ENCODE peak calls at places on chromosomes 2 and 18, in nine cellular contexts. One of them, this sample, is unnamed.

GRCh38 chr2:143705108-143705686 is 576.0 kb downstream of the ARHGAP15 start:
- DNase-seq in lung: no peak
- DNase-seq in nephron progenitor cell: no peak
- DNase-seq in mesothelial cell of epicardium: no peak
- DNase-seq in HFF-Myc: no peak
- DNase-seq in neural crest cell: no peak
- DNase-seq in psoas muscle: no peak
- DNase-seq in AG09319: no peak
- DNase-seq in HCT116: no peak
- DNase-seq in this sample: peak; percentile 38

GRCh38 chr2:237205551-237205950 is 119.9 kb downstream of the COPS8 start:
- DNase-seq in lung: no peak
- DNase-seq in nephron progenitor cell: no peak
- DNase-seq in mesothelial cell of epicardium: no peak
- DNase-seq in HFF-Myc: no peak
- DNase-seq in neural crest cell: no peak
- DNase-seq in psoas muscle: no peak
- DNase-seq in AG09319: no peak
- DNase-seq in HCT116: no peak
- DNase-seq in this sample: no peak

GRCh38 chr2:14492920-14493503 is 139.5 kb upstream of the LRATD1 start:
- DNase-seq in lung: no peak
- DNase-seq in nephron progenitor cell: no peak
- DNase-seq in mesothelial cell of epicardium: no peak
- DNase-seq in HFF-Myc: peak; percentile 69
- DNase-seq in neural crest cell: no peak
- DNase-seq in psoas muscle: no peak
- DNase-seq in AG09319: peak; percentile 23
- DNase-seq in HCT116: no peak
- DNase-seq in this sample: peak; percentile 74

GRCh38 chr18:48824231-48824970 is 126.4 kb downstream of the SMAD7 start:
- DNase-seq in lung: no peak
- DNase-seq in nephron progenitor cell: no peak
- DNase-seq in mesothelial cell of epicardium: no peak
- DNase-seq in HFF-Myc: no peak
- DNase-seq in neural crest cell: no peak
- DNase-seq in psoas muscle: no peak
- DNase-seq in AG09319: no peak
- DNase-seq in HCT116: no peak
- DNase-seq in this sample: no peak

GRCh38 chr2:43225788-43226557 is 433 bp downstream of the ZFP36L2 start:
- DNase-seq in lung: peak; percentile 71
- DNase-seq in nephron progenitor cell: peak; percentile 70
- DNase-seq in mesothelial cell of epicardium: peak; percentile 50
- DNase-seq in HFF-Myc: no peak
- DNase-seq in neural crest cell: peak; percentile 68
- DNase-seq in psoas muscle: peak; percentile 79
- DNase-seq in AG09319: no peak
- DNase-seq in HCT116: no peak
- DNase-seq in this sample: no peak

GRCh38 chr2:101781730-101782426 is 84.4 kb downstream of the MAP4K4 start:
- DNase-seq in lung: no peak
- DNase-seq in nephron progenitor cell: no peak
- DNase-seq in mesothelial cell of epicardium: no peak
- DNase-seq in HFF-Myc: no peak
- DNase-seq in neural crest cell: no peak
- DNase-seq in psoas muscle: no peak
- DNase-seq in AG09319: no peak
- DNase-seq in HCT116: no peak
- DNase-seq in this sample: no peak

GRCh38 chr2:239661334-239662312 is 260.8 kb upstream of the HDAC4 start:
- DNase-seq in lung: no peak
- DNase-seq in nephron progenitor cell: no peak
- DNase-seq in mesothelial cell of epicardium: no peak
- DNase-seq in HFF-Myc: no peak
- DNase-seq in neural crest cell: no peak
- DNase-seq in psoas muscle: no peak
- DNase-seq in AG09319: no peak
- DNase-seq in HCT116: no peak
- DNase-seq in this sample: no peak

GRCh38 chr2:71932780-71933466 is 214.7 kb downstream of the CYP26B1 start:
- DNase-seq in lung: peak; percentile 25
- DNase-seq in nephron progenitor cell: no peak
- DNase-seq in mesothelial cell of epicardium: no peak
- DNase-seq in HFF-Myc: no peak
- DNase-seq in neural crest cell: no peak
- DNase-seq in psoas muscle: no peak
- DNase-seq in AG09319: no peak
- DNase-seq in HCT116: no peak
- DNase-seq in this sample: no peak

GRCh38 chr2:73983322-73984202 is 1.1 kb upstream of the TET3 start:
- DNase-seq in lung: peak; percentile 93
- DNase-seq in nephron progenitor cell: peak; percentile 31
- DNase-seq in mesothelial cell of epicardium: peak; percentile 82
- DNase-seq in HFF-Myc: no peak
- DNase-seq in neural crest cell: peak; percentile 11
- DNase-seq in psoas muscle: no peak
- DNase-seq in AG09319: no peak
- DNase-seq in HCT116: peak; percentile 88
- DNase-seq in this sample: no peak

GRCh38 chr2:22879009-22879863 is 505.7 kb upstream of the KLHL29 start:
- DNase-seq in lung: no peak
- DNase-seq in nephron progenitor cell: no peak
- DNase-seq in mesothelial cell of epicardium: no peak
- DNase-seq in HFF-Myc: no peak
- DNase-seq in neural crest cell: no peak
- DNase-seq in psoas muscle: no peak
- DNase-seq in AG09319: no peak
- DNase-seq in HCT116: no peak
- DNase-seq in this sample: no peak

GRCh38 chr18:26574958-26575864 is 26.9 kb upstream of the KCTD1 start:
- DNase-seq in lung: peak; percentile 55
- DNase-seq in nephron progenitor cell: peak; percentile 49
- DNase-seq in mesothelial cell of epicardium: no peak
- DNase-seq in HFF-Myc: peak; percentile 3
- DNase-seq in neural crest cell: peak; percentile 26
- DNase-seq in psoas muscle: peak; percentile 36
- DNase-seq in AG09319: peak; percentile 15
- DNase-seq in HCT116: no peak
- DNase-seq in this sample: peak; percentile 84

GRCh38 chr2:130756721-130757195 is 1.4 kb downstream of the AMER3 start:
- DNase-seq in lung: no peak
- DNase-seq in nephron progenitor cell: no peak
- DNase-seq in mesothelial cell of epicardium: no peak
- DNase-seq in HFF-Myc: no peak
- DNase-seq in neural crest cell: no peak
- DNase-seq in psoas muscle: no peak
- DNase-seq in AG09319: no peak
- DNase-seq in HCT116: no peak
- DNase-seq in this sample: no peak

GRCh38 chr2:70558195-70558808 is 4.7 kb upstream of the TGFA start:
- DNase-seq in lung: no peak
- DNase-seq in nephron progenitor cell: no peak
- DNase-seq in mesothelial cell of epicardium: no peak
- DNase-seq in HFF-Myc: no peak
- DNase-seq in neural crest cell: no peak
- DNase-seq in psoas muscle: no peak
- DNase-seq in AG09319: no peak
- DNase-seq in HCT116: no peak
- DNase-seq in this sample: no peak

GRCh38 chr2:74566423-74567085 is 12.0 kb downstream of the DOK1 start:
- DNase-seq in lung: no peak
- DNase-seq in nephron progenitor cell: no peak
- DNase-seq in mesothelial cell of epicardium: no peak
- DNase-seq in HFF-Myc: peak; percentile 84
- DNase-seq in neural crest cell: no peak
- DNase-seq in psoas muscle: no peak
- DNase-seq in AG09319: peak; percentile 91
- DNase-seq in HCT116: no peak
- DNase-seq in this sample: peak; percentile 93

GRCh38 chr2:5748941-5749731 is 57.0 kb downstream of the SOX11 start:
- DNase-seq in lung: no peak
- DNase-seq in nephron progenitor cell: no peak
- DNase-seq in mesothelial cell of epicardium: no peak
- DNase-seq in HFF-Myc: no peak
- DNase-seq in neural crest cell: no peak
- DNase-seq in psoas muscle: no peak
- DNase-seq in AG09319: no peak
- DNase-seq in HCT116: no peak
- DNase-seq in this sample: no peak
- TF ChIP-seq CTCF in lung: no peak
- TF ChIP-seq CTCF in nephron progenitor cell: no peak
- TF ChIP-seq CTCF in mesothelial cell of epicardium: no peak
- TF ChIP-seq CTCF in HFF-Myc: no peak
- TF ChIP-seq CTCF in neural crest cell: no peak
- TF ChIP-seq CTCF in psoas muscle: no peak
- TF ChIP-seq CTCF in AG09319: no peak
- TF ChIP-seq CTCF in HCT116: no peak
- TF ChIP-seq CTCF in this sample: no peak

DNA sequence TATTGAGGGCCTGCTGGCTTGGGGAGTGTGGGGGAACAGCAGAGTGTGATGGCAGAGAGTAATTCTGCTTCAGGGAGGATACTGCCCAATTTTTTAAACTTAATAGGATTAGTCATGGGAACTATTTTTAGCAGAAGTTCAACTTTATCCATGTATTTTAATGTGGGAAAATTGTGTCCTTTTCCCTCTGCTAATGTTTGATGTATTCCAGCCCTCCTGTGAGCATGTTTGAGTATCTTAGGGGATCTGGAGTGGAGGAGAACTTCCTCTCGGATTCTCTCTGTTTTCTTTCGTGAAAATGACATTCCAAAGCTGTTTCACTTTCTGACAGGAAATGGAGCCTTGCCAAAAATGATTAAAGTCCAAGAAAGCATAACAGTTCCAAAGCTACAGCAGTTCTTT is 418.4 kb upstream of the ZEB2 start:
- DNase-seq in lung: no peak
- DNase-seq in nephron progenitor cell: no peak
- DNase-seq in mesothelial cell of epicardium: no peak
- DNase-seq in HFF-Myc: no peak
- DNase-seq in neural crest cell: no peak
- DNase-seq in psoas muscle: no peak
- DNase-seq in AG09319: no peak
- DNase-seq in HCT116: no peak
- DNase-seq in this sample: peak; percentile 66
- TF ChIP-seq CTCF in lung: no peak
- TF ChIP-seq CTCF in nephron progenitor cell: no peak
- TF ChIP-seq CTCF in mesothelial cell of epicardium: no peak
- TF ChIP-seq CTCF in HFF-Myc: no peak
- TF ChIP-seq CTCF in neural crest cell: no peak
- TF ChIP-seq CTCF in psoas muscle: no peak
- TF ChIP-seq CTCF in AG09319: no peak
- TF ChIP-seq CTCF in HCT116: no peak
- TF ChIP-seq CTCF in this sample: no peak

GRCh38 chr2:96927420-96928171 is 57.7 kb upstream of the SEMA4C start:
- DNase-seq in lung: peak; percentile 46
- DNase-seq in nephron progenitor cell: peak; percentile 38
- DNase-seq in mesothelial cell of epicardium: no peak
- DNase-seq in HFF-Myc: no peak
- DNase-seq in neural crest cell: no peak
- DNase-seq in psoas muscle: peak; percentile 63
- DNase-seq in AG09319: no peak
- DNase-seq in HCT116: no peak
- DNase-seq in this sample: no peak
- TF ChIP-seq CTCF in lung: no peak
- TF ChIP-seq CTCF in nephron progenitor cell: no peak
- TF ChIP-seq CTCF in mesothelial cell of epicardium: no peak
- TF ChIP-seq CTCF in HFF-Myc: no peak
- TF ChIP-seq CTCF in neural crest cell: peak; percentile 15
- TF ChIP-seq CTCF in psoas muscle: peak; percentile 29
- TF ChIP-seq CTCF in AG09319: no peak
- TF ChIP-seq CTCF in HCT116: no peak
- TF ChIP-seq CTCF in this sample: no peak

GRCh38 chr2:220167956-220168355 is 540.5 kb downstream of the SLC4A3 start:
- DNase-seq in lung: no peak
- DNase-seq in nephron progenitor cell: no peak
- DNase-seq in mesothelial cell of epicardium: no peak
- DNase-seq in HFF-Myc: no peak
- DNase-seq in neural crest cell: no peak
- DNase-seq in psoas muscle: no peak
- DNase-seq in AG09319: no peak
- DNase-seq in HCT116: no peak
- DNase-seq in this sample: no peak

GRCh38 chr2:220166616-220167015 is 539.2 kb downstream of the SLC4A3 start:
- DNase-seq in lung: no peak
- DNase-seq in nephron progenitor cell: no peak
- DNase-seq in mesothelial cell of epicardium: no peak
- DNase-seq in HFF-Myc: no peak
- DNase-seq in neural crest cell: no peak
- DNase-seq in psoas muscle: no peak
- DNase-seq in AG09319: no peak
- DNase-seq in HCT116: no peak
- DNase-seq in this sample: no peak

GRCh38 chr2:220163486-220163885 is 536.1 kb downstream of the SLC4A3 start:
- DNase-seq in lung: no peak
- DNase-seq in nephron progenitor cell: no peak
- DNase-seq in mesothelial cell of epicardium: no peak
- DNase-seq in HFF-Myc: no peak
- DNase-seq in neural crest cell: no peak
- DNase-seq in psoas muscle: no peak
- DNase-seq in AG09319: no peak
- DNase-seq in HCT116: no peak
- DNase-seq in this sample: no peak

GRCh38 chr2:220162320-220162719 is 534.9 kb downstream of the SLC4A3 start:
- DNase-seq in lung: no peak
- DNase-seq in nephron progenitor cell: no peak
- DNase-seq in mesothelial cell of epicardium: no peak
- DNase-seq in HFF-Myc: no peak
- DNase-seq in neural crest cell: no peak
- DNase-seq in psoas muscle: no peak
- DNase-seq in AG09319: peak; percentile 10
- DNase-seq in HCT116: no peak
- DNase-seq in this sample: no peak

GRCh38 chr2:220165401-220165800 is 538.0 kb downstream of the SLC4A3 start:
- DNase-seq in lung: no peak
- DNase-seq in nephron progenitor cell: no peak
- DNase-seq in mesothelial cell of epicardium: no peak
- DNase-seq in HFF-Myc: no peak
- DNase-seq in neural crest cell: no peak
- DNase-seq in psoas muscle: no peak
- DNase-seq in AG09319: no peak
- DNase-seq in HCT116: no peak
- DNase-seq in this sample: no peak
- TF ChIP-seq CTCF in lung: no peak
- TF ChIP-seq CTCF in nephron progenitor cell: no peak
- TF ChIP-seq CTCF in mesothelial cell of epicardium: no peak
- TF ChIP-seq CTCF in HFF-Myc: no peak
- TF ChIP-seq CTCF in neural crest cell: no peak
- TF ChIP-seq CTCF in psoas muscle: no peak
- TF ChIP-seq CTCF in AG09319: no peak
- TF ChIP-seq CTCF in HCT116: no peak
- TF ChIP-seq CTCF in this sample: no peak

This sample was measured in astrocyte of the cerebellum.